ENCODE peak calls at places on chromosomes 2 and 18, in four cellular contexts. I is K562, R is GM12878, N is HepG2. J is an unnamed sample.

GRCh38 chr2:209579236-209579749 is 155.4 kb downstream of the MAP2 start:
- DNase-seq in N (no peak), R (no peak), I (no peak), J (peak)

GRCh38 chr2:3641841-3642421 is 16.1 kb upstream of the ALLC start:
- DNase-seq in N (no peak), I (no peak), R (no peak), J (no peak)

GRCh38 chr2:232502513-232502900 is 14.9 kb upstream of the ECEL1 start:
- DNase-seq in I (no peak), N (no peak), R (no peak), J (no peak)

GRCh38 chr2:162782138-162782537 is 56.4 kb downstream of the KCNH7 start:
- DNase-seq in N (no peak), I (no peak), R (no peak), J (no peak)

GRCh38 chr2:152370783-152371182 is 35.8 kb downstream of the FMNL2 start:
- DNase-seq in R (no peak), I (no peak), N (no peak), J (no peak)

GRCh38 chr2:74843371-74844298 is 9.7 kb downstream of the HK2 start:
- DNase-seq in N (peak), I (no peak), R (peak), J (no peak)

GRCh38 chr2:157246212-157247067 is 11.1 kb upstream of the GALNT5 start:
- DNase-seq in I (no peak), N (no peak), R (peak), J (peak)

GRCh38 chr2:109173311-109174171 is 44.5 kb downstream of the SH3RF3 start:
- DNase-seq in I (no peak), R (no peak), N (no peak), J (no peak)

GRCh38 chr18:55477537-55478300 is 110.3 kb downstream of the TCF4 start:
- DNase-seq in N (no peak), R (peak), I (no peak), J (no peak)

GRCh38 chr18:59381949-59382348 is 22.9 kb upstream of the LMAN1 start:
- DNase-seq in R (no peak), N (no peak), I (no peak), J (no peak)

DNA sequence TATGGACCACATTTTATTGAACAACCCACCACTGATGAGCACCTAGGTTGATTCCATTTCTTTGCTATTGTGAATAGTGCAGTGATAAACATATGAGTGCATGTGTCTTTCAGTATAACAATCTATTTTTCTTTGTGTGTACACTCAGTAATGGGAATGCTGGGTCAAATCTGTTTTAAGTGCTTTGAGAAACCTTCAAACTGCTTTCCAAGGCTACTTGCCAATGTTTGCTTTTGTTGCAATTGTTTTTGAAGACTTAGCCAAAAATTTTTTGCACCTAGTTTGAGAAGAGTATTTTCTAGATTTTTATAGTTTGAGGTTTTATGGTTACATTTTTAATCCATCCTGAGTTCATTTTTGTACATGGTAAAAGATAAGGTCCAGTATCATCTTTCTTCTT is 587.4 kb upstream of the SETBP1 start:
- DNase-seq in I (no peak), R (no peak), N (no peak), J (no peak)
- TF ChIP-seq ETV6 in I (no peak), R (no peak), N (no peak), J (no peak)

GRCh38 chr2:227123697-227124096 is 40.3 kb downstream of the COL4A4 start:
- DNase-seq in R (no peak), I (no peak), N (no peak), J (no peak)

GRCh38 chr2:227132986-227133385 is 31.0 kb downstream of the COL4A4 start:
- DNase-seq in N (no peak), R (no peak), I (no peak), J (no peak)

GRCh38 chr2:227130636-227131035 is 33.4 kb downstream of the COL4A4 start:
- DNase-seq in R (no peak), N (no peak), I (no peak), J (no peak)

GRCh38 chr2:227125506-227125905 is 38.5 kb downstream of the COL4A4 start:
- DNase-seq in R (no peak), I (peak), N (peak), J (peak)

DNA sequence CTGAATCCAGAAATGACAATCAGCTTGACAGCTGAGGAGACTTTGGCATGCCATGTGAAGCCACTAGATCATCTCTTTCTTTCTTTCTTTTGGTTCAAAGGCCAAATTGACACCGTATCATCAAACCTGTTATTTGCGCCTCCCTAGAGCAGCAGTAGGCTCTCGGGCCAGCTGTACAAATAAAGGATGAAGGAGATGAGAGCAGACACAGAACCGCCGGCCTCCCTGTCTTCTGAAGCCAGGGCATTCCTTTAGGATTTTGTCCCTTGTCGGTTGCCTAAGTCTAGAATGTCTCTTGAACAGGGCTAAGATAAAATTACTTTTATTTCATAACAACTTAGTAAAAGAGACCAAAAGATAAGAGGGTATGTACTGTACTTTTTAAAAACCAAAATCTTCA is 36.8 kb downstream of the COL4A4 start:
- DNase-seq in I (no peak), R (no peak), N (no peak), J (no peak)
- TF ChIP-seq ETV6 in I (no peak), R (no peak), N (no peak), J (no peak)

GRCh38 chr2:61689526-61689925 is 151.4 kb upstream of the XPO1 start:
- DNase-seq in I (no peak), N (no peak), R (no peak), J (no peak)
- TF ChIP-seq ETV6 in I (no peak), N (no peak), R (no peak), J (no peak)

DNA sequence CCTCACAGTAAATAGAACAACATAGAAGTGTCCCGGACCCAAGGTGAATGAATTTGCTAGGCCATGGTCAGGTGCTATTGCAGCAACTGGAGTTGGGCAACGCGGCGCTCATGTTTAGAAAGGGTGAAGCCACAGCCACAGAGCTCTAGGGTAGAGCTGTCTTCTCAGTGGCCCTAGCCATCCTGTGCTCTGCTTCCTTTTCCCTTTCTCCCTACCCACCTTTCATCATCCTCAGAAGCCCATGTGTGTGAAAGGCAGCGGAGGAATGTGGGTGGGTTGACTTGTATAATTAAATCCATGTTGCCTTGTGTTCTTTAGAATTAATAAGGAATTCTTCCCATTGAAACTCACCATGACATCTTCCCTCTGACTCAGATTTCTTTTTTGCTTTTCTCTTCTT is 336.7 kb downstream of the OSR1 start:
- DNase-seq in R (no peak), N (peak), I (no peak), J (no peak)
- TF ChIP-seq ETV6 in R (no peak), N (no peak), I (no peak), J (no peak)

GRCh38 chr2:26186371-26186770 is 13.5 kb downstream of the GAREM2 start:
- DNase-seq in R (no peak), N (no peak), I (no peak), J (no peak)

GRCh38 chr2:26185304-26185928 is 12.5 kb downstream of the GAREM2 start:
- DNase-seq in I (peak), R (no peak), N (no peak), J (no peak)

GRCh38 chr2:26187537-26188104 is 14.7 kb downstream of the GAREM2 start:
- DNase-seq in I (no peak), N (no peak), R (no peak), J (no peak)

GRCh38 chr2:26185954-26186353 is 13.1 kb downstream of the GAREM2 start:
- DNase-seq in N (no peak), R (no peak), I (no peak), J (no peak)

DNA sequence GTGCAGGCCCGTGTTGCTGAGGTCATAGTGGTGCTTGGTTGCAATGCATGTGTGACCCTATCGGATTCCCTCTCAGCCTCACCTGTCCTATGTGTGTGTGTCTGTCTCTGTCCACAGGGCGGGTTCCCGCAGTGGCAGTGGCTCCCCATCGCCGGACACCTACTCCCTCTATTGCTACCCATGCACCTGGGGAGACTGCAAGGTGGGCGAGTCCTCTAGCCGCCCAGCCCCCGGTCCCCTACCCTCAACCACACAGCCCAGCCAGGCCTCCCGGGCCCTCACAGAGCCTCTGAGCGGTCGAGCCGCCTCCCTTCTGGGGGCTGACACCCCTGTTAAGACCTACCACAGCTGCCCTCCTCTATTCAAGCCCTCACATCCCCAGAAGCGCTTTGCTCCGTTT is 14.2 kb downstream of the GAREM2 start:
- DNase-seq in R (no peak), N (no peak), I (no peak), J (no peak)
- TF ChIP-seq ETV6 in R (no peak), N (no peak), I (no peak), J (no peak)

GRCh38 chr2:135840601-135841000 is 3.6 kb upstream of the LCT start:
- DNase-seq in N (no peak), I (no peak), R (no peak), J (no peak)
- TF ChIP-seq ETV6 in N (no peak), I (no peak), R (no peak), J (no peak)

DNA sequence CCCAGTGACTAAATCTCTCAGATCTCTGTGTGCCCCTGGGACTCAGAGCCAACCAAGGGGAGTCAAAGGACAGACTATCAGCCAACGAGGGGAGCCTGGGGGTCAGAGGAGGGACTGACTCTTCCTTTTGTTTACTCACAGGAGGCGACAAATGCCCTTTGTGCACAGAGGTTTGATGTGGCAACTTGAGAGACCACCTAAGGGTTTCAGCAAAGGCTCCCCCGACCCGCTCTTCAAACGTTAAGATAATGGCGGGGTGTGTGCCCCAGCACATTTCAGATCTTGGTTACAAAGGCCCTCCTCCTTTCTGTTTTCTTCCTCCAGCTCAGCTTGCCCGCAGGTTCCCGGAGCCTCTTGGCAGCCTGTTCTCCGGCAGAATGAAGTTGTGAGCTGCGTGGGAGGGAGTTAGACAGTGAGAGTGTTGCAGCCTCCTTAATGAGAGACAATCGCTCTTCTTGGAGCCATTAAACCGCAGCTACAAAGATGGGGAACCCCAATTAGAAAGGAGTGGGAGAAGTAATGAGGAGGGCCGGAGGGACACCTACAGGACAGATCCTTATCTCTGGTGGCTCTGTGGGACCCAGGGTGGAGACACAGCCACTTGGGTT is 76.2 kb downstream of the KIAA2012 start:
- DNase-seq in I (no peak), N (no peak), R (no peak), J (peak)
- TF ChIP-seq ETV6 in I (no peak), N (no peak), R (no peak), J (no peak)

GRCh38 chr2:241894056-241894641 is 24.6 kb downstream of the RTP5 start:
- DNase-seq in R (no peak), N (no peak), I (no peak), J (no peak)

GRCh38 chr2:241895427-241895731 is 25.9 kb downstream of the RTP5 start:
- DNase-seq in N (no peak), I (no peak), R (no peak), J (no peak)

GRCh38 chr2:241895732-241896641 is 26.5 kb downstream of the RTP5 start:
- DNase-seq in R (no peak), N (no peak), I (no peak), J (no peak)

GRCh38 chr2:241893265-241893664 is 23.7 kb downstream of the RTP5 start:
- DNase-seq in N (no peak), R (no peak), I (no peak), J (peak)

GRCh38 chr2:241894681-241895426 is 25.3 kb downstream of the RTP5 start:
- DNase-seq in N (no peak), I (no peak), R (no peak), J (no peak)
- TF ChIP-seq ETV6 in N (no peak), I (no peak), R (no peak), J (no peak)

GRCh38 chr2:45653125-45653524 is 1.6 kb downstream of the PRKCE start:
- DNase-seq in R (no peak), N (no peak), I (no peak), J (no peak)

GRCh38 chr2:45652090-45653050 is 895 bp downstream of the PRKCE start:
- DNase-seq in R (no peak), I (no peak), N (no peak), J (peak)

GRCh38 chr2:45653584-45653983 is 2.1 kb downstream of the PRKCE start:
- DNase-seq in R (no peak), N (no peak), I (no peak), J (no peak)

GRCh38 chr2:45651415-45652089 is at the start of gene PRKCE:
- DNase-seq in I (no peak), R (no peak), N (no peak), J (peak)

DNA sequence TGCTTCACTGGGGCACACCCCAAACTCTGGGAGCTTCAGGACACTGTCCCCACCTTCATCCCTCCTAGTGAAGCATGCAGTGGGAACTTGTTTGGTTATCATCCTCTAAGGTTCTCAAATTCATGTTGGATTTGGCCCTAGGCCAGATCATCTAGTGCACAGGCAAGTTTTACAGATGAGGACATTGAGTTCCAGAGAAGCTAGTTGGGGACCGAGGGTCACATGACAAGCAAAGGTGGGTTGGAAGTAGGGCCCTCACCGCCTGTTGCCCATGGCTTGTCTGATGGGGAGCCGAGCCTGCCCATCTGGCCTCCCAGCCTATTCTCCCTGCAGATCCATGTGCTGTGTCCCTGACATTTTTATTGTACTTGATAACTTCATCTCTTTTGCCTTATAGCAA is 2.8 kb downstream of the PRKCE start:
- DNase-seq in R (no peak), N (no peak), I (no peak), J (no peak)
- TF ChIP-seq ETV6 in R (no peak), N (no peak), I (no peak), J (no peak)

DNA sequence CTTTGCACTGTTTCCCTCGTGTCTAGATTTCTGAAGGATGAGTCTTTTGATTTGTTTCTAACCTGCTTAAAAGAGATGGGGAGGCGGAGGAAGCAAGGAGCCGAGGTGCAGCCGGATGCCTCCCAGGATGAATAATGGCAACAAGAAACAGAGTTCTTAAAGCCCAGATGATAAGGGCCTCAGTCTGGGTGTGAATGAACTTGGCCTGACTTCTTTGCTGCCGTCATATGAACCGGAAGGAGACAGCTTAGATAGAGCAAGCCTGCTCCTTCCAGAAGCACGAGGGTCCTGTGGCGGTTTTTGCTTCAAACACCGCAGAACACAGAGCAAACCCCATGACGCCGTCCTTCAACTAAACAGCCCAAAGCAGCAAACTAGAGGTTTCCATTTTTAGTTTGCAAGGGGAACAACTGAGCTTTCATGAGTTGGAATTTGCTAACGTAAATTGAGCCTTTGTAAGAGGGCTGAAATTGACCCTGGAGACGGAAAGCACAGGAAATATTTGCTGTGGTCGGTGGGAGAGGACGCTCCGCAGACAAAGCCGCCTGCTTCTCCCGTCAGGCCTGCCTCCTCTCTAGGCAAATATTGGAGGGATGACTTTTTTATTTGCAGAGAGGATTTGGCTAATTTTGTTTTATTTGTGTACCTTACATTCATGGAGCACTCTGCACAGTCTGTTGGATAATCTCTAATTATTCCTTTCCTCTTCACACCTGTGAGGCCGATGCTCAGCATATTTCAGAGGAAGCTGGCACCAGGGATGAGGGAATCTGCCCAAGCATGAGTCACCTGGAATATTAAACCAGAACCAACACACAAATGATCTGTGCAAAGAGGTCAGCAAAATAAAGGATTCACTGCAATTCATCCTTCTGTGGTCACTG is 134.0 kb upstream of the NCK2 start:
- DNase-seq in I (no peak), N (peak), R (no peak), J (no peak)
- TF ChIP-seq ETV6 in I (no peak), N (no peak), R (no peak), J (no peak)

J was measured in WTC11.